ENCODE peak calls at places on chromosomes 2 and 18, in five cellular contexts. One of them, this sample, is unnamed.

GRCh38 chr2:130768191-130768855 is 13.0 kb downstream of the AMER3 start:
- DNase-seq in upper lobe of right lung: no peak
- DNase-seq in HFFc6: no peak
- DNase-seq in activated T-cell treated with anti-CD3 and anti-CD28 coated beads, Interleukin-2, amount 50 U/mL, for 48 hours: no peak
- DNase-seq in activated T-helper 1 cell treated with Interleukin-2 at 50 U/mL for 16 hours: no peak
- DNase-seq in this sample: no peak

GRCh38 chr2:148726228-148726627 is 81.7 kb downstream of the EPC2 start:
- DNase-seq in upper lobe of right lung: no peak
- DNase-seq in HFFc6: no peak
- DNase-seq in activated T-cell treated with anti-CD3 and anti-CD28 coated beads, Interleukin-2, amount 50 U/mL, for 48 hours: no peak
- DNase-seq in activated T-helper 1 cell treated with Interleukin-2 at 50 U/mL for 16 hours: no peak
- DNase-seq in this sample: no peak

GRCh38 chr2:1628893-1629292 is 115.4 kb downstream of the PXDN start:
- DNase-seq in upper lobe of right lung: no peak
- DNase-seq in HFFc6: no peak
- DNase-seq in activated T-cell treated with anti-CD3 and anti-CD28 coated beads, Interleukin-2, amount 50 U/mL, for 48 hours: no peak
- DNase-seq in activated T-helper 1 cell treated with Interleukin-2 at 50 U/mL for 16 hours: no peak
- DNase-seq in this sample: no peak

GRCh38 chr18:52484977-52485376 is 145.0 kb downstream of the DCC start:
- DNase-seq in upper lobe of right lung: no peak
- DNase-seq in HFFc6: no peak
- DNase-seq in activated T-cell treated with anti-CD3 and anti-CD28 coated beads, Interleukin-2, amount 50 U/mL, for 48 hours: no peak
- DNase-seq in activated T-helper 1 cell treated with Interleukin-2 at 50 U/mL for 16 hours: no peak
- DNase-seq in this sample: no peak

GRCh38 chr2:218505754-218506371 is 62.3 kb downstream of the USP37 start:
- DNase-seq in upper lobe of right lung: no peak
- DNase-seq in HFFc6: no peak
- DNase-seq in activated T-cell treated with anti-CD3 and anti-CD28 coated beads, Interleukin-2, amount 50 U/mL, for 48 hours: no peak
- DNase-seq in activated T-helper 1 cell treated with Interleukin-2 at 50 U/mL for 16 hours: no peak
- DNase-seq in this sample: no peak

GRCh38 chr2:19991895-19992294 is 2.0 kb upstream of the WDR35 start:
- DNase-seq in upper lobe of right lung: no peak
- DNase-seq in HFFc6: no peak
- DNase-seq in activated T-cell treated with anti-CD3 and anti-CD28 coated beads, Interleukin-2, amount 50 U/mL, for 48 hours: no peak
- DNase-seq in activated T-helper 1 cell treated with Interleukin-2 at 50 U/mL for 16 hours: no peak
- DNase-seq in this sample: no peak

GRCh38 chr2:67180841-67181240 is 216.3 kb upstream of the ETAA1 start:
- DNase-seq in upper lobe of right lung: no peak
- DNase-seq in HFFc6: no peak
- DNase-seq in activated T-cell treated with anti-CD3 and anti-CD28 coated beads, Interleukin-2, amount 50 U/mL, for 48 hours: no peak
- DNase-seq in activated T-helper 1 cell treated with Interleukin-2 at 50 U/mL for 16 hours: no peak
- DNase-seq in this sample: no peak

GRCh38 chr2:178241852-178242551 is 47.7 kb downstream of the OSBPL6 start:
- DNase-seq in upper lobe of right lung: no peak
- DNase-seq in HFFc6: peak
- DNase-seq in activated T-cell treated with anti-CD3 and anti-CD28 coated beads, Interleukin-2, amount 50 U/mL, for 48 hours: no peak
- DNase-seq in activated T-helper 1 cell treated with Interleukin-2 at 50 U/mL for 16 hours: no peak
- DNase-seq in this sample: peak